ENCODE peak calls at places on chromosomes 4 and X, in four cellular contexts. Q, J, S and D are unnamed samples. For H3K4me1, the result is how much of the 10 kb centered on the place peaks cover.

GRCh38 chr4:144580421-144580820 is 65.5 kb upstream of the HHIP start:
- DNase-seq in Q (no peak), S (no peak), J (no peak), D (peak)

GRCh38 chr4:180949825-180950224 is 1293.4 kb upstream of the TENM3 start:
- DNase-seq in Q (no peak), J (no peak), S (no peak), D (peak)

GRCh38 chr4:147772459-147772969 is 40.6 kb downstream of the ARHGAP10 start:
- DNase-seq in S (no peak), Q (no peak), J (peak), D (peak)

GRCh38 chr4:184728858-184729257 is 5.0 kb downstream of the CENPU start:
- DNase-seq in J (peak), S (no peak), Q (no peak), D (peak)

GRCh38 chrX:47316276-47317025 is 53.9 kb upstream of the ZNF157 start:
- DNase-seq in S (no peak), J (no peak), Q (no peak), D (no peak)

GRCh38 chr4:106315476-106315967 is 487 bp downstream of the TBCK start:
- DNase-seq in J (peak), S (no peak), Q (no peak), D (peak)

GRCh38 chr4:153113061-153113837 is 91.0 kb upstream of the TRIM2 start:
- DNase-seq in J (peak), Q (no peak), S (no peak), D (no peak)

GRCh38 chr4:112377127-112377635 is 80.0 kb downstream of the ALPK1 start:
- DNase-seq in S (no peak), J (no peak), Q (no peak), D (no peak)

GRCh38 chr4:55906999-55907398 is 41.7 kb upstream of the CEP135 start:
- DNase-seq in S (no peak), J (peak), Q (no peak), D (peak)

GRCh38 chr4:95556460-95556859 is 7.7 kb upstream of the UNC5C start:
- DNase-seq in S (no peak), Q (no peak), J (no peak), D (peak)

GRCh38 chrX:30343206-30343605 is 34.0 kb upstream of the NR0B1 start:
- DNase-seq in Q (no peak), J (no peak), S (no peak), D (no peak)

GRCh38 chr4:680565-680930 is 6.2 kb downstream of the MYL5 start:
- DNase-seq in Q (peak), S (no peak), J (no peak), D (no peak)

GRCh38 chr4:98204236-98204553 is 57.0 kb upstream of the RAP1GDS1 start:
- DNase-seq in S (no peak), J (no peak), Q (no peak), D (no peak)

GRCh38 chrX:50770702-50771101 is 43.3 kb downstream of the SHROOM4 start:
- DNase-seq in S (peak), Q (peak), J (peak), D (no peak)

GRCh38 chr4:174284181-174284886 is 623 bp downstream of the CEP44 start:
- DNase-seq in S (no peak), J (peak), Q (peak), D (peak)

GRCh38 chr4:25310066-25310824 is 2.3 kb upstream of the ZCCHC4 start:
- DNase-seq in Q (no peak), J (no peak), S (no peak), D (no peak)

GRCh38 chr4:14259926-14260325 is 632.4 kb upstream of the BOD1L1 start:
- DNase-seq in J (no peak), S (no peak), Q (no peak), D (no peak)

GRCh38 chr4:15457401-15458201 is 12.1 kb upstream of the CC2D2A start:
- DNase-seq in S (no peak), J (peak), Q (no peak), D (peak)

GRCh38 chr4:27176400-27176799 is 315.8 kb downstream of the STIM2 start:
- DNase-seq in S (peak), J (peak), Q (peak), D (no peak)

GRCh38 chr4:145784036-145784435 is 104.1 kb downstream of the C4orf51 start:
- DNase-seq in J (no peak), S (no peak), Q (no peak), D (no peak)

GRCh38 chr4:73609688-73610087 is 10.5 kb downstream of the RASSF6 start:
- DNase-seq in S (no peak), J (peak), Q (no peak), D (no peak)

GRCh38 chrX:129495941-129496340 is 27.3 kb downstream of the SMARCA1 start:
- DNase-seq in Q (no peak), J (peak), S (no peak), D (peak)

GRCh38 chr4:152938237-152938969 is 2.3 kb downstream of the FHDC1 start:
- DNase-seq in S (no peak), Q (peak), J (no peak), D (no peak)

GRCh38 chr4:155787113-155787710 is 28.4 kb downstream of the GUCY1B1 start:
- DNase-seq in S (peak), Q (no peak), J (no peak), D (no peak)

GRCh38 chrX:24167719-24168472 is 18.4 kb downstream of the ZFX start:
- DNase-seq in S (no peak), Q (no peak), J (peak), D (no peak)

GRCh38 chr4:5943561-5943960 is 50.7 kb upstream of the CRMP1 start:
- DNase-seq in J (no peak), Q (no peak), S (no peak), D (no peak)

GRCh38 chr4:108317377-108317776 is 148.6 kb upstream of the LEF1 start:
- DNase-seq in J (no peak), Q (no peak), S (no peak), D (no peak)

GRCh38 chr4:163542275-163542674 is 47.8 kb downstream of the TMA16 start:
- DNase-seq in Q (no peak), J (peak), S (no peak), D (peak)

GRCh38 chr4:154998284-154998683 is 210.2 kb upstream of the NPY2R start:
- DNase-seq in S (no peak), Q (no peak), J (peak), D (no peak)

GRCh38 chr4:118313098-118313497 is 39.7 kb downstream of the PRSS12 start:
- DNase-seq in J (no peak), Q (no peak), S (no peak), D (no peak)

GRCh38 chr4:172819353-172819752 is 349.3 kb upstream of the GALNT7 start:
- DNase-seq in Q (no peak), S (no peak), J (no peak), D (no peak)

GRCh38 chr4:174217273-174218126 is 66.0 kb downstream of the FBXO8 start:
- DNase-seq in J (peak), S (peak), Q (no peak), D (no peak)

GRCh38 chr4:138981930-138982390 is 33.6 kb upstream of the NOCT start:
- DNase-seq in J (peak), Q (peak), S (no peak), D (no peak)

GRCh38 chr4:80184053-80184790 is 13.1 kb upstream of the PRDM8 start:
- DNase-seq in J (peak), Q (peak), S (peak), D (no peak)

GRCh38 chrX:95318882-95319281 is 1365.8 kb upstream of the DIAPH2 start:
- DNase-seq in S (no peak), Q (no peak), J (no peak), D (no peak)

GRCh38 chr4:121070696-121071639 is 1.4 kb downstream of the NDNF start:
- DNase-seq in J (no peak), Q (peak), S (peak), D (no peak)

GRCh38 chrX:31931225-31931624 is 859.4 kb upstream of the FTHL17 start:
- DNase-seq in S (no peak), J (peak), Q (no peak), D (peak)

GRCh38 chr4:105170703-105171102 is 24.0 kb downstream of the TET2 start:
- DNase-seq in S (no peak), Q (no peak), J (no peak), D (no peak)

GRCh38 chr4:6746721-6747689 is 31.0 kb downstream of the BLOC1S4 start:
- DNase-seq in Q (peak), S (peak), J (peak), D (no peak)

GRCh38 chrX:55135171-55135570 is 46.4 kb downstream of the PAGE2 start:
- DNase-seq in Q (peak), J (peak), S (peak), D (no peak)
- TF ChIP-seq CTCF in Q (peak), J (peak), S (no peak), D (peak)

GRCh38 chrX:136629084-136629750 is 18.7 kb upstream of the CD40LG start:
- DNase-seq in S (no peak), J (no peak), Q (no peak), D (no peak)

GRCh38 chrX:136626237-136626636 is 21.7 kb upstream of the CD40LG start:
- DNase-seq in Q (no peak), J (no peak), S (no peak), D (no peak)

GRCh38 chrX:136627381-136627780 is 20.6 kb upstream of the CD40LG start:
- DNase-seq in J (no peak), Q (no peak), S (no peak), D (no peak)

GRCh38 chrX:136635235-136635634 is 12.7 kb upstream of the CD40LG start:
- DNase-seq in Q (no peak), J (no peak), S (no peak), D (no peak)

GRCh38 chrX:136630881-136631280 is 17.1 kb upstream of the CD40LG start:
- DNase-seq in S (no peak), J (no peak), Q (no peak), D (no peak)
- H3K4me1 ChIP-seq in S (under half), J (under half), Q (under half), D (under half)

DNA sequence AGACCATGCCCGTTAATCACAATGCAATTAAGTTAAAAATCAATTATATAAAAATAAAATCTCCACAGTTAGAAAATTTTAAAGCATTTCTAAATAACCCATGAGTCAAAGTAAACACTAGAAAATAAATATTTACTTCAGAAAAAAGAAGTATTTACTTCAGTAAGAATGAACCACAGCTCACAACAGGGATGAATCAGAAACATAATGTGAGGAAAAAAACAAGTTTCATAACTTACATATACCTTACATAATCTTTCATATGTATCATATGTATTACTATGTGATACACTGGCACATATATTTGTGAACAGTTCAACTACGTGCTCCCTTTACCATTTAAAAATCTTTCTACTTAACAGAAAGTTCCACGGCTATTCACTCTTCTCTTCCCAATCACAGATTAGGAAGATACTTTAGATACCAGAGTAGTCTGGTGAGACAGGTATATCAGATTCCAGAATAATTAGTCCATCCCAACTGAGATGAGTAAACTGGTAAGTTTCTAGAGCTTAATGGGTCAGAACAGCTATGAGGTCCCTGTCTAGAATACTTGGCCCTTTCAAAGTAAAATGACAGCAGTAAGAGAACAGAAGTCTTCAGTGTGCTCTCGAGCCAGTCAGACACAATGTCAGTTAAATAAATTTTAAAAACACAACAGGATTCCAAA is 70.3 kb downstream of the SH3RF1 start:
- DNase-seq in J (no peak), S (no peak), Q (no peak), D (peak)
- H3K27ac ChIP-seq in J (peak), S (peak), Q (no peak), D (no peak)

GRCh38 chrX:1357993-1358392 is 21.4 kb downstream of the IL3RA start:
- DNase-seq in J (no peak), Q (no peak), S (no peak), D (no peak)
- TF ChIP-seq CTCF in J (no peak), Q (no peak), S (no peak), D (no peak)

DNA sequence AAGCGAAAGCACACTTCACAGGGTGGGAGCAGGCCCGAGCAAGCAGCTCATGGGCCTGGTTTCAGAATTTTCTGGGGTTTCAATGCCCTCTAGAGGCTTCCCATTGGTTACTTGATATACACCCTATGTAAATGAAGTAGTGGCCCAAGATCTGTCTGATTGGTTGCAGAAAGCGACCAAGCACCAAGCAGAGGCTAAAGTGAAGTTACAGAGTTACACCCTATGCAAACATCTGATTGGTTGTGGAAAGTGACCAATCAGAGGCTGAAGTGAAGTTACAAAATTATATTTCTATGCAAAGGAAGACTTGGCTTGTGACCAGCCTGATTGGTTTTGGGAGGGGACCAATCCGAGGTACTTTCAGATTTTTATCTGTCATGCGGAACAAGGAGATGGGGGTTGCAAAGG is 8.2 kb downstream of the FHIP1A start:
- DNase-seq in Q (no peak), J (peak), S (no peak), D (peak)
- H3K4me1 ChIP-seq in Q (under half), J (under half), S (under half), D (under half)